ENCODE peak calls at places on chromosomes 13 and 19, in five cellular contexts. Z is effector CD4-positive, alpha-beta T cell; K is amygdala; I is T-helper 22 cell; G is HT1080. O is an unnamed sample.

GRCh38 chr13:79309690-79310089 is 96.4 kb downstream of the RBM26 start:
- DNase-seq in Z (no peak), K (no peak), I (no peak), G (no peak), O (no peak)

GRCh38 chr19:11322269-11323024 is 17.0 kb downstream of the RAB3D start:
- DNase-seq in Z (no peak), K (no peak), I (no peak), G (no peak), O (no peak)

GRCh38 chr19:10718205-10719196 is 622 bp downstream of the DNM2 start:
- DNase-seq in Z (peak), K (peak), I (peak), G (peak), O (peak)

GRCh38 chr19:35714601-35715354 is 3.0 kb upstream of the KMT2B start:
- DNase-seq in Z (no peak), K (no peak), I (no peak), G (no peak), O (no peak)

GRCh38 chr13:89554801-89555200 is 1792.7 kb upstream of the MIR17HG start:
- DNase-seq in Z (no peak), K (no peak), I (no peak), G (no peak), O (no peak)

GRCh38 chr13:74687452-74688180 is 553.4 kb upstream of the KLF12 start:
- DNase-seq in Z (no peak), K (no peak), I (no peak), G (no peak), O (no peak)

GRCh38 chr13:42967660-42968059 is 24.4 kb downstream of the EPSTI1 start:
- DNase-seq in Z (no peak), K (no peak), I (no peak), G (no peak), O (no peak)

GRCh38 chr19:8641908-8642547 is 11.6 kb downstream of the NFILZ start:
- DNase-seq in Z (no peak), K (no peak), I (no peak), G (peak), O (peak)

GRCh38 chr13:43694265-43694664 is 92.5 kb downstream of the ENOX1 start:
- DNase-seq in Z (no peak), K (no peak), I (no peak), G (no peak), O (no peak)

GRCh38 chr13:69291292-69291906 is 816.2 kb upstream of the ATXN8OS start:
- DNase-seq in Z (no peak), K (no peak), I (no peak), G (no peak), O (no peak)

GRCh38 chr13:21243045-21243842 is 66.8 kb downstream of the MRPL57 start:
- DNase-seq in Z (no peak), K (no peak), I (no peak), G (no peak), O (no peak)

GRCh38 chr19:30064776-30065494 is 122.9 kb downstream of the URI1 start:
- DNase-seq in Z (no peak), K (no peak), I (no peak), G (no peak), O (no peak)

GRCh38 chr13:105118577-105118976 is 1416.9 kb downstream of the EFNB2 start:
- DNase-seq in Z (no peak), K (no peak), I (no peak), G (no peak), O (no peak)

GRCh38 chr13:36420437-36420891 is 11.8 kb upstream of the CCNA1 start:
- DNase-seq in Z (peak), K (peak), I (peak), G (peak), O (peak)

GRCh38 chr13:40640845-40641458 is 25.5 kb downstream of the FOXO1 start:
- DNase-seq in Z (no peak), K (no peak), I (peak), G (peak), O (no peak)

GRCh38 chr19:19214892-19215291 is 3.1 kb downstream of the NCAN start:
- DNase-seq in Z (no peak), K (no peak), I (no peak), G (peak), O (no peak)

GRCh38 chr13:114157869-114158495 is 21.1 kb upstream of the CFAP97D2 start:
- DNase-seq in Z (no peak), K (no peak), I (no peak), G (no peak), O (no peak)

GRCh38 chr13:99995503-99996176 is 14.1 kb downstream of the ZIC2 start:
- DNase-seq in Z (no peak), K (no peak), I (no peak), G (no peak), O (no peak)

GRCh38 chr19:29528350-29528945 is 2.7 kb downstream of the VSTM2B start:
- DNase-seq in Z (peak), K (peak), I (no peak), G (peak), O (peak)

GRCh38 chr19:4327252-4327876 is 11.3 kb downstream of the STAP2 start:
- DNase-seq in Z (peak), K (peak), I (peak), G (no peak), O (peak)

GRCh38 chr13:105847532-105848295 is 687.7 kb downstream of the EFNB2 start:
- DNase-seq in Z (no peak), K (no peak), I (no peak), G (no peak), O (no peak)

GRCh38 chr19:10335149-10336053 is 2.1 kb upstream of the RAVER1 start:
- DNase-seq in Z (no peak), K (peak), I (no peak), G (no peak), O (no peak)

GRCh38 chr19:1384085-1384462 is 367 bp downstream of the NDUFS7 start:
- DNase-seq in Z (no peak), K (no peak), I (no peak), G (no peak), O (peak)

GRCh38 chr19:56258272-56258671 is 14.3 kb upstream of the EDDM13 start:
- DNase-seq in Z (no peak), K (no peak), I (no peak), G (no peak), O (no peak)

GRCh38 chr13:31697290-31697689 is 42.0 kb upstream of the RXFP2 start:
- DNase-seq in Z (no peak), K (no peak), I (no peak), G (peak), O (no peak)

O was measured in posterior cingulate gyrus.